ENCODE peak calls at places on chromosome 2, in seven cellular contexts. V is fibroblast of lung, B is GM12878, U is heart right ventricle, X is HCT116, H is PC-3, D is Peyer's patch. Z is an unnamed sample. For H3K4me1, the result is how much of the 10 kb centered on the place peaks cover.

GRCh38 chr2:241857041-241857541 is 1.6 kb downstream of the PDCD1 start:
- DNase-seq in H (no peak), B (no peak), V (no peak), X (no peak), D (no peak), U (peak), Z (no peak)

GRCh38 chr2:26561918-26562810 is 79.0 kb downstream of the CIB4 start:
- DNase-seq in X (peak), H (no peak), B (no peak), D (no peak), U (peak), V (peak), Z (no peak)

GRCh38 chr2:52269696-52270485 is 1238.0 kb upstream of the NRXN1 start:
- DNase-seq in B (no peak), X (no peak), U (no peak), H (peak), V (peak), D (no peak), Z (no peak)

GRCh38 chr2:234399451-234400246 is 97.2 kb downstream of the ARL4C start:
- DNase-seq in U (no peak), B (no peak), H (no peak), V (no peak), X (no peak), D (no peak), Z (no peak)

GRCh38 chr2:158315000-158315399 is 141.6 kb downstream of the CCDC148 start:
- DNase-seq in X (no peak), D (no peak), U (no peak), B (no peak), V (no peak), H (no peak), Z (no peak)

GRCh38 chr2:176488446-176488845 is 219.2 kb downstream of the MTX2 start:
- DNase-seq in U (no peak), V (no peak), B (no peak), D (no peak), X (no peak), H (peak), Z (no peak)

GRCh38 chr2:240579771-240580614 is 6.5 kb upstream of the CAPN10 start:
- DNase-seq in X (peak), V (peak), B (peak), D (peak), H (peak), U (peak), Z (no peak)

GRCh38 chr2:221465776-221466175 is 106.3 kb downstream of the EPHA4 start:
- DNase-seq in X (no peak), H (no peak), V (no peak), D (no peak), U (no peak), B (peak), Z (no peak)

GRCh38 chr2:226115832-226116200 is 683.8 kb downstream of the IRS1 start:
- DNase-seq in V (no peak), U (no peak), D (no peak), X (no peak), B (no peak), H (peak), Z (no peak)

GRCh38 chr2:101199153-101199810 is 48.1 kb upstream of the TBC1D8 start:
- DNase-seq in H (peak), V (peak), U (no peak), B (no peak), D (no peak), X (no peak), Z (no peak)

GRCh38 chr2:102112692-102113665 is 29.6 kb upstream of the IL1R1 start:
- DNase-seq in X (no peak), D (no peak), B (no peak), H (no peak), V (peak), U (no peak), Z (no peak)

GRCh38 chr2:160290590-160290989 is 90.5 kb upstream of the ITGB6 start:
- DNase-seq in B (no peak), X (no peak), U (no peak), D (no peak), V (no peak), H (no peak), Z (no peak)

GRCh38 chr2:160288324-160288723 is 88.3 kb upstream of the ITGB6 start:
- DNase-seq in B (no peak), D (no peak), H (no peak), V (no peak), U (no peak), X (no peak), Z (no peak)

GRCh38 chr2:160286541-160286940 is 86.5 kb upstream of the ITGB6 start:
- DNase-seq in V (no peak), D (no peak), X (no peak), U (no peak), B (no peak), H (no peak), Z (no peak)

GRCh38 chr2:160289803-160290202 is 89.7 kb upstream of the ITGB6 start:
- DNase-seq in H (no peak), B (no peak), V (peak), U (no peak), D (no peak), X (no peak), Z (no peak)

DNA sequence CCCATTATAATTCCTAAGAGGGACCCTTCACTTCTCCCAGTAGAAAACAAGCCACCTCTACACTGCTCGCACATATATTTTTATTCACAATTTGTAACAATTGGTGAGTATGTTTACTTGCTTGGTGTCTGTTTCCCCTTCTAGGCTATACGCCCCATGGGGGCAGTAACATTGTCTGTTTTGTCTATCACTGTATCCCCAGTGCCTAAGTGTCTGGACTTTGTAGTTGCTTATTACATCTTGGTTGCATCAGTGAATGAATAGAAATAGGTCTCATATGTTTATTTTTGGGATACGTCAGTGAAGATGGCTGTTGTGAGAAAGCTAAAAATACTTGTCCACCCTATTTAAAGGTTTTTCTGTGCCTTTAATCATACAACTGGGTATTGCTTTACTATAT is 87.4 kb upstream of the ITGB6 start:
- DNase-seq in B (no peak), U (no peak), V (peak), D (no peak), H (no peak), X (no peak), Z (no peak)
- H3K4me1 ChIP-seq in B (under half), U (half or more), V (under half), D (under half), H (under half), X (under half), Z (under half)

DNA sequence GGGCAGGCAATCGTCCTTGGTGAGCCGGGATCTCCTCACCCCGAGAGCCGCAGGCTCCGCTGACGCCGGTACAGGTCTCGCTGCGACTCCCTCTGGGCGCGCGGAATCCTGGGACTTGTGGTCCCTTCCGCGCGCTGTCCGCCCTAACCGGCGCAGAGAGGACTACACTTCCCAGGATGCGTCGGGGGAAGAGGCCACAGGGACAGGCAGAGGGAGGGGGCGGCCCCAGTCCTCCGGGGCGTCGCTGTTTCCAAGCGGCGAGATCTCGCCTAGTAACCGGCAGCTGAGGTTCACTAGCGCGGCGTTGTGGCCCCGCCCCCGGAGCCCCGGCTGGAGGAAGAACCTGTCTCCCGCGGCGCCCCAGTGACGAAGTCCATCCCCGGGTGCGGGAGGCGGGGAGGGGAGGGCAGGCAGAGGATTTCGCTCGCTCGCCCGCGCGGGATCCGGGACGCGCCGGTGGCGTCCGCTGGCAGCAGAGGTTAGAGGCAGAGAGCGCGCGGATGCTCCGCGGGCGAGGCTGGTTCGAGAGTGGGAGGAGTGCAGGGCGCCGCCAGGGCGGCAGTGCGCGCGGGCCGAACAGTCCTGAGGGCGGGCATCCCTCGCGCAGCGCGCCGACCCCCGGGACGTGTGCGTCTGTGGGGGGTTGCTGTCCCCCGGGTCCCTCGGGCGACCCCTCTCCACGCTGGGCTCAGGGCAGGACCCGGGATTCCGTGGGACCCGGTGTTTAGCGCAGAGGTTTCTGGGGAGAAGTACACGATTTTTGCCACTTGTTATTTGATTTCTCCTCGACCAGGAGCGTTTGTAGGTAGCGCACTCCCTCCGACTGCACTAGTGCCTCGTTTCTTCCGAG is at the start of gene EML6:
- DNase-seq in H (peak), V (peak), D (peak), B (peak), U (peak), X (peak), Z (peak)
- TF ChIP-seq CTCF in H (peak), V (no peak), D (peak), B (peak), U (no peak), X (no peak), Z (peak)

DNA sequence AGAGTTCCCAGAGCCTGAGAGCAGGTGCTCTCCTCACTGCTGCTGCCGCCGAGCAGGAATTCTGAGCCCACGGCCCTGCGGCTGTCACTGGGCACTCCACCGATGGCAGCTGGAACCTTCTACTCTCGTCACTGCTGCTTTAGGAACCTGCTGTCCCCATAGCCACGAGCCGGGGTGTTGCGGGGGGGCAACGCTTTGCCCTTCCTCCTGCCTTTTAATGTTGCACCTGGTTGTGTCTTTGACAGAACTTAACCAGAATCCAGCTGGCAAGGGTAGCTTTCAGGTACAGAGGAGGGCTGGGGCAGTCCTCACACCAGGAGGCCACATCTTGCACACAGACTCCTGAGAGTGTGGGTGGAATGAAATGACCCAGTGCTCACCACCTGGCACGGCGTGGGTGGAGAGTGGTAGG is 32.4 kb downstream of the NCK2 start:
- DNase-seq in H (no peak), B (no peak), V (no peak), U (no peak), D (peak), X (no peak), Z (no peak)
- H3K4me3 ChIP-seq in H (no peak), B (no peak), V (no peak), U (no peak), D (no peak), X (no peak), Z (no peak)

GRCh38 chr2:10350666-10351215 is 48.0 kb downstream of the HPCAL1 start:
- DNase-seq in U (no peak), D (no peak), B (no peak), V (no peak), H (no peak), X (no peak), Z (no peak)
- H3K4me1 ChIP-seq in U (under half), D (under half), B (under half), V (under half), H (under half), X (under half), Z (under half)

DNA sequence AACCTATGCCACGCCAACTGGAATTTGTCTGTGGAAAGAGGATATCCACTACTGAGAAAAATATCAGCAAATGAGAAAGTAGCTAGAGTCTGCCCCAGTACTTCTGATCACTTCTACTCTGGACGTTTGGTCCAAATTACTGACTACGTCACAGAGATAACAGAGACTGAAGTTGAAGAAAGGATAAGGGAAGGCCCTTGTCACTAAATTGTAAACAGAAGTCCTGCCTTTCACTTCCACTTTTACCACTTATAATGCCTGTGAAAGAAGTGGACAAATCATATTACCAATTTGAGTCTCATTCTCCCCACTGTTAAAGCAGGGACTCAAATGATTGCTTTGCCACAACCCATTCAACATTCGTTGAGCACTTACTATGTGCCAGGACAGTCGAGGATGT is 173.9 kb upstream of the ERBB4 start:
- DNase-seq in H (no peak), B (no peak), D (no peak), V (peak), X (no peak), U (no peak), Z (no peak)
- TF ChIP-seq CTCF in H (no peak), B (no peak), D (no peak), V (no peak), X (no peak), U (no peak), Z (no peak)

DNA sequence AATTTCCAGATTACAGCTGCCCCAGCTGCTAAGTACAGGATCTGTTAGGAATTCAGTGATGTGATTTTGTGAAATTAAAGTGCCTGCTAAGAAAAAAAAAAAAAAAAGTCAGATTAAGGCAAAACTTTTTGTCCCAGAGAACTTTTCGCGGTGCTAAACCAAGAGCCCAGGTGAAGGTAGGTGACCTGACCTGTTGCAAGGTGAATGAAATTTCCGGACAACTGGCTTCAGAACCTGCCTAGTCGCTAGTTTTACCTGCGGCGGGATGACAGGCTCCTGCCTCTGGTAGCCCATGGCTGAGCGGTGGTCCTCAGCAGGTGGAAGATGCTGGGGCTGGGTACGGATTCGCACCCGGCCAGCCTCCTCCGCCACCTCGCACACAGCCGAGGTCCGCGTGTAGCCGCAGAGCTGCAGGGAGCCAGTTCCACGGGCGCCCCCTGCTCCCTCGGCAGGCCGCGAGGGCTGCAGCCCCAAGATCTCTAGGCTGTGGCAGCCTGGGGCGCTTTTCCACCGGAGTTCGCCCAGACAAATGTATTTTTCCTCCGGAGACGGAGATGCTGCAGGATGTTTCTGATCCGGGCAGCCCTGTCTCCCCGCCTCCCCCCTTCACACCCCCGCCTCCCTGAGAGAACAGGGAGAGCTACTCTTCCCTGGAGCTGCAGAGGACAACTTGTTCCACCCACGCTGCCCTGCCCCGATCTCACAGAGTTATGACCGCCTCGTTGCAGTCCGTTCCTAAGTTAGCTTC is at the start of gene SLC38A11:
- DNase-seq in V (no peak), U (peak), X (no peak), D (peak), B (no peak), H (no peak), Z (no peak)
- H3K4me3 ChIP-seq in V (peak), U (peak), X (no peak), D (peak), B (no peak), H (peak), Z (no peak)

GRCh38 chr2:20221169-20221938 is 3.6 kb downstream of the SDC1 start:
- DNase-seq in H (no peak), X (no peak), U (no peak), D (no peak), B (no peak), V (peak), Z (no peak)
- H3K4me1 ChIP-seq in H (half or more), X (under half), U (under half), D (under half), B (under half), V (under half), Z (under half)

GRCh38 chr2:3595409-3595808 is 497 bp downstream of the COLEC11 start:
- DNase-seq in B (no peak), D (no peak), V (no peak), H (no peak), U (no peak), X (no peak), Z (no peak)

GRCh38 chr2:3595985-3596384 is 1.1 kb downstream of the COLEC11 start:
- DNase-seq in U (no peak), B (no peak), D (no peak), V (no peak), X (no peak), H (no peak), Z (no peak)

GRCh38 chr2:3597567-3597966 is 2.7 kb downstream of the COLEC11 start:
- DNase-seq in H (no peak), U (no peak), X (no peak), D (no peak), V (no peak), B (no peak), Z (no peak)

GRCh38 chr2:3596891-3597290 is 2.0 kb downstream of the COLEC11 start:
- DNase-seq in X (no peak), H (no peak), B (no peak), U (no peak), D (no peak), V (no peak), Z (no peak)

GRCh38 chr2:3594493-3595281 is at the start of gene COLEC11:
- DNase-seq in D (no peak), V (no peak), H (no peak), X (no peak), B (no peak), U (peak), Z (no peak)
- TF ChIP-seq CTCF in D (no peak), V (no peak), H (no peak), X (no peak), B (no peak), U (no peak), Z (no peak)

GRCh38 chr2:75054296-75054695 is 95.9 kb downstream of the POLE4 start:
- DNase-seq in V (no peak), U (no peak), H (no peak), D (no peak), B (no peak), X (no peak), Z (no peak)
- H3K4me3 ChIP-seq in V (no peak), U (no peak), H (no peak), D (no peak), B (no peak), X (no peak), Z (no peak)

GRCh38 chr2:54668711-54669110 is 54.8 kb upstream of the EML6 start:
- DNase-seq in H (no peak), B (no peak), D (no peak), V (no peak), U (no peak), X (no peak), Z (no peak)

GRCh38 chr2:54666131-54666637 is 57.3 kb upstream of the EML6 start:
- DNase-seq in U (no peak), X (no peak), H (peak), B (no peak), V (peak), D (no peak), Z (peak)

GRCh38 chr2:54669677-54670484 is 53.6 kb upstream of the EML6 start:
- DNase-seq in V (peak), B (no peak), D (no peak), U (no peak), X (no peak), H (peak), Z (peak)

GRCh38 chr2:54666741-54667639 is 56.5 kb upstream of the EML6 start:
- DNase-seq in H (no peak), X (no peak), D (no peak), U (peak), B (no peak), V (peak), Z (peak)

DNA sequence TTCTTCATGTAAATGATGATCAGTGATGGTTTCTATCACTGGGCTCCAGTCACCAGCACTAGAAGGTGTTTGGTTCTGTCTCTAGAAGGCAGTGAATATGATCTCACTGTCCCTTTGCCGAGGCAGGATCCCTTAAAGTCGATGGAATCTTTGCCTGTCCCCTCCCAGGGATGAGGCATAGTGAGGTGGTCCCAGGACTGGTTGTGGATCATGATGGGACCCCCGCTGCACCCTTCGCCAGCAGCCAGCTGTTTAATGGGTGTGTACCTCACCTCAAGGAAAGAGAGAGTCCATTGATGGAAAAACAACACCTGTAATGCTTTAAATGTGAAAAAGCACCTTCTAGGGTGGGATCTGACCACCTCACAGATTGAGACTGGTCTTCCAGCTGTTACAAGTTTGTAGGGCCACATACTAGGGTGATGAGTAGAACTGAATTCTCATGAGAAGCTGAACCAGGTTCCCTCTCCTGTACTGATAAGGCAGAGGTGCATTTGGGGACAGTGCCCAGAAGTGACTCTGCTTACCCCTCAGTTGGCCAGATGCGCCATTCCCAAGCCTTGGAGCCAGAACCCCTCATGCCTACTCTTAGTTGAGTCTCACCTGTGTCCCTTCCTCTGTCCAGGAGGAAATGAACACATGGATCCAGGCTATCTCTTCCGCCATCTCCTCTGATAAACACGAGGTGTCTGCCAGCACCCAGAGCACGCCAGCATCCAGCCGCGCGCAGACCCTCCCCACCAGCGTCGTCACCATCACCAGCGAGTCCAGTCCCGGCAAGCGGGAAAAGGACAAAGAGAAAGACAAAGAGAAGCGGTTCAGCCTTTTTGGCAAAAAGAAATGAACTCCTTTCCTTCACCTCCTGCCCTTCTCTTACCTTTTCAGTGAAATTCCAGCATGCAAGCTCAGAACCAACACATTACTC is 55.5 kb upstream of the EML6 start:
- DNase-seq in X (no peak), B (no peak), U (no peak), V (no peak), D (no peak), H (no peak), Z (no peak)
- H3K4me1 ChIP-seq in X (under half), B (under half), U (half or more), V (under half), D (under half), H (under half), Z (half or more)